ENCODE peak calls at places on chromosomes 11 and 22, in eight cellular contexts. D is upper lobe of right lung, T is A549, Q is bronchial epithelial cell, V is fibroblast of lung, P is left ventricle myocardium inferior, F is left lung, H is body of pancreas. S is an unnamed sample.

GRCh38 chr11:15073361-15074205 is at the start of gene CALCB:
- DNase-seq in D (no peak), T (no peak), Q (peak; percentile 13), V (peak; percentile 24), P (no peak), F (no peak), H (peak; percentile 42), S (peak; percentile 57)

GRCh38 chr11:101552893-101553292 is 30.9 kb downstream of the TRPC6 start:
- DNase-seq in D (no peak), T (no peak), Q (no peak), V (no peak), P (no peak), F (no peak), H (no peak), S (no peak)

GRCh38 chr11:128417607-128418324 is 169.6 kb downstream of the ETS1 start:
- DNase-seq in D (no peak), T (no peak), Q (peak; percentile 72), V (peak; percentile 91), P (no peak), F (no peak), H (no peak), S (peak; percentile 56)

GRCh38 chr22:36439481-36440271 is 41.8 kb downstream of the TXN2 start:
- DNase-seq in D (no peak), T (peak; percentile 85), Q (peak; percentile 84), V (peak; percentile 94), P (peak; percentile 67), F (peak; percentile 63), H (no peak), S (peak; percentile 79)

GRCh38 chr11:90341986-90342385 is 119.1 kb upstream of the CHORDC1 start:
- DNase-seq in D (no peak), T (no peak), Q (no peak), V (no peak), P (no peak), F (no peak), H (no peak), S (no peak)

GRCh38 chr11:128660957-128661356 is 32.9 kb upstream of the FLI1 start:
- DNase-seq in D (no peak), T (no peak), Q (no peak), V (no peak), P (no peak), F (no peak), H (no peak), S (peak; percentile 11)

GRCh38 chr22:39574779-39575551 is 4.4 kb downstream of the CACNA1I start:
- DNase-seq in D (no peak), T (peak; percentile 78), Q (peak; percentile 89), V (peak; percentile 82), P (no peak), F (peak; percentile 38), H (no peak), S (peak; percentile 92)

GRCh38 chr22:30969532-30970355 is 679 bp downstream of the TUG1 start:
- DNase-seq in D (no peak), T (peak; percentile 6), Q (peak; percentile 25), V (peak; percentile 54), P (peak; percentile 38), F (peak; percentile 52), H (no peak), S (peak; percentile 54)

GRCh38 chr22:29815580-29815979 is 22.5 kb downstream of the ASCC2 start:
- DNase-seq in D (no peak), T (no peak), Q (no peak), V (no peak), P (no peak), F (no peak), H (no peak), S (no peak)

GRCh38 chr11:15468471-15468870 is 353.7 kb downstream of the INSC start:
- DNase-seq in D (no peak), T (no peak), Q (no peak), V (peak; percentile 1), P (no peak), F (no peak), H (no peak), S (no peak)

GRCh38 chr11:1753426-1754305 is 3.3 kb upstream of the IFITM10 start:
- DNase-seq in D (peak; percentile 55), T (no peak), Q (no peak), V (no peak), P (no peak), F (peak; percentile 32), H (no peak), S (no peak)

GRCh38 chr11:4125141-4125540 is 30.5 kb downstream of the RRM1 start:
- DNase-seq in D (no peak), T (no peak), Q (peak; percentile 89), V (peak; percentile 6), P (no peak), F (no peak), H (no peak), S (peak; percentile 78)

GRCh38 chr11:78414321-78415051 is 3.1 kb downstream of the GAB2 start:
- DNase-seq in D (no peak), T (peak; percentile 44), Q (peak; percentile 34), V (peak; percentile 59), P (no peak), F (no peak), H (no peak), S (peak; percentile 35)

GRCh38 chr22:39427751-39428596 is 28.4 kb downstream of the TAB1 start:
- DNase-seq in D (no peak), T (no peak), Q (no peak), V (no peak), P (no peak), F (no peak), H (no peak), S (no peak)

GRCh38 chr11:108206171-108206570 is 16.3 kb downstream of the NPAT start:
- DNase-seq in D (no peak), T (no peak), Q (no peak), V (no peak), P (no peak), F (no peak), H (no peak), S (no peak)

GRCh38 chr11:130050272-130050671 is 19.4 kb upstream of the APLP2 start:
- DNase-seq in D (no peak), T (no peak), Q (no peak), V (no peak), P (no peak), F (no peak), H (no peak), S (no peak)

GRCh38 chr22:28137036-28137435 is 218.0 kb upstream of the PITPNB start:
- DNase-seq in D (no peak), T (no peak), Q (peak; percentile 26), V (no peak), P (no peak), F (no peak), H (no peak), S (peak; percentile 52)

GRCh38 chr22:32695451-32695891 is 106.0 kb upstream of the TIMP3 start:
- DNase-seq in D (no peak), T (peak; percentile 44), Q (peak; percentile 79), V (peak; percentile 93), P (no peak), F (no peak), H (no peak), S (peak; percentile 60)

DNA sequence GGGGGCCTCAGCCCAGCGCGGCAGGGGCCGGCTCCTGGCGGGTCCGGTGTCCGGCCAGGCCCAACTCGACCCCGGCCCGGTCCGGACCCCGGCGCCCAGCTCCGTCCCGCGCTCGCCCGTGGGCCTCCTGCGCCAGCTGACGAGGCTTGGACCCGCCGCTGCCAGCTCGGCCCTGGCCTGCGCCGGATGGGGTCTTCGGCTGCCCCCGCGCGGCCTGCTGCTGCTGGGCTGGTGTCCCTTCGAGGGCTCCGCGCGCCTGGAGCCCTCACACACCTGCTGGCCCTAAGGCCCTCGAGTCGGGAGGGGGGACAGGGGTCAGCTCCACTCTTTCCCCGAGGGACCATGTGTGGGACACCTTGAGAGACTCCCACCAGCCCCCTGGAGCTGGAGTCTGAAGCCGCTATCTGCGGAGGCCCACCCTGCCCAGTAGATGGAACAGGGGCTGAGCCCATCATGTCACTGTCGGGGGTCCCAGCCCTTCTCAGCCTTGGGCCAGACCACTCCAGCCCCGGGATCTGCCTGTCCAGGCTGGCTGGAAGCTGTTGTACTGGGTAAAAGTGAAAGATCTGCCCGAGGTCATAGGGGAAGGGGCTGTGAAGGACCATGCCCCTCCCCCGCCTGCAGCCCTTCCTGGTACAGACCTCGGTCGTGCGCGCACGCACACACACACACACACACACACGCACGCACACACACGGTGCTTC is 768 bp upstream of the CDKN1C start:
- DNase-seq in D (no peak), T (no peak), Q (no peak), V (peak; percentile 42), P (peak; percentile 41), F (no peak), H (no peak), S (no peak)
- TF ChIP-seq CTCF in D (peak; percentile 14), T (no peak), Q (no peak), V (peak; percentile 12), P (peak; percentile 38), F (no peak), H (no peak), S (no peak)

DNA sequence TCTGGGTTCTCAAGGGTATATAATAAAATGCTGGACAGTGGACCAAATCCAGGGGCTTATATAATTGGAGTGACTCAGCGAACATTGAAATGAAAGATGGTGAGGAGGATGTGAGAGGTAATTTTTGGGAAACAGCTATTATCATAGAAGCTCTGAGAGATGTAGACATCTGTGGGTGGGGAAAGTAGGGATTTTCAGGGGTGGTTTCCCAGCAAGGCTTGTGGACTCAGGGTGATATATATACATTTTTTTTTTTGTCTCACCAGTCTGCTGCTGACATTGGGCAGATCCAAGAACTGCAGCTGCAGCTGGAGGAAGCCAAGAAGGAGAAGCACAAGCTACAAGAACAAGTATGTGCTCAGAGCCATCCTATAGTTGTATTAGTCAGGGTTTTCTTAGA is 208.1 kb downstream of the MYO18B start:
- DNase-seq in D (no peak), T (no peak), Q (no peak), V (no peak), P (no peak), F (no peak), H (no peak), S (no peak)
- H3K4me3 ChIP-seq in D (no peak overlapping the region), T (no peak overlapping the region), Q (no peak overlapping the region), V (no peak overlapping the region), P (no peak overlapping the region), F (no peak overlapping the region), H (no peak overlapping the region), S (no peak overlapping the region)

DNA sequence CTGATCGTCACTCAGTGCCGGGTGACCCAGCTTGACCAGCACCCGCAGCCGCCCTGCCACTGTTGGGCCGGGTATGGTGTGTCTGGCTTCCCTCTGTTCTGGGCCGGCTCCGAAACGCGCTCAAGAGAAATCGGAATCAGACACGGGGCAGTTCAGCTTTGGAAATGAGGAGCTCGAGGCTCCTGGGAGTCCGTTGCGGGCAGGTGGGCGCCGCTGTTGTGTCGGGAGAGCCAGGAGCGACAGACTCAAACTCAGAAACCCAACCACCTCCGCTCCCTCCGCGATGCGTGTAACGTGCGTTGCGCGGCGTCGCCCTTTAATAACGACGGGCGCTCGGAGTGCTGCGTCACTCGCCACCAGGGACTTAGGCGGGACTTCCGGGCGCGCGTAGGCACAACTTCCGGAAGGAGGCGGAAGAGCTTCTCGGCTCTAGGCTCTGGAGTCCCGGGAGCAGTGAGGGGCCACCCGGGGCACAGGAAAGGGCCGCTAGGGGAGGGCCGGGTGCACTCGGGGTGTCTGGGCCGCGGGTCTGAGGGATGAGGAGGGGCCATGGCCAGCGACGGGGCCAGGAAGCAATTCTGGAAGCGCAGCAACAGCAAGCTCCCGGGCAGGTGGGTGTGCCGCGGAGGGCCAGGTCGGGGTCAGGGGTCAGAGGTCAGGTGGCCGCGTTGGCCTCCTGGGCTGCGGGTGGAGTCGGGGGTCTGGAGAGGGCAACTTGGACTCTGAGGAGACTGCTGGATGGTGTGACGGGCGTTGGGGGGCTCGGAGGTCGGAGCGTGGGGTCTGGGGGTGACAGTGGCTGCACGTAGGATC is at the start of gene TBC1D22A:
- DNase-seq in D (peak; percentile 98), T (peak; percentile 89), Q (peak; percentile 79), V (peak; percentile 92), P (peak; percentile 96), F (peak; percentile 94), H (peak; percentile 95), S (peak; percentile 96)
- TF ChIP-seq CTCF in D (peak; percentile 14), T (no peak), Q (no peak), V (no peak), P (peak; percentile 34), F (no peak), H (peak; percentile 15), S (no peak)

GRCh38 chr11:12678092-12678491 is 3.9 kb downstream of the TEAD1 start:
- DNase-seq in D (no peak), T (no peak), Q (no peak), V (no peak), P (no peak), F (no peak), H (no peak), S (no peak)
- H3K4me3 ChIP-seq in D (peak overlapping the region; percentile 63), T (peak overlapping the region; percentile 90), Q (no peak overlapping the region), V (peak overlapping the region; percentile 74), P (peak overlapping the region; percentile 84), F (peak overlapping the region; percentile 3), H (no peak overlapping the region), S (no peak overlapping the region)